ENCODE peak calls at places on chromosomes 7 and 10, in eight cellular contexts. F, L, Q, R, B, X, H and E are unnamed samples.

GRCh38 chr10:133012573-133013359 is 70.4 kb upstream of the CFAP46 start:
- DNase-seq in H (no peak), X (no peak), Q (no peak), B (no peak), R (no peak), L (no peak), F (no peak), E (no peak)

GRCh38 chr7:46486264-46487206 is 565.5 kb upstream of the IGFBP3 start:
- DNase-seq in F (peak; percentile 72), X (no peak), L (no peak), H (no peak), Q (peak; percentile 35), B (peak; percentile 71), R (no peak), E (no peak)

GRCh38 chr10:22334414-22335203 is 10.7 kb upstream of the SPAG6 start:
- DNase-seq in H (no peak), F (no peak), X (no peak), Q (no peak), R (no peak), B (peak; percentile 25), L (no peak), E (peak; percentile 31)

GRCh38 chr10:51162002-51162401 is 87.7 kb downstream of the PRKG1 start:
- DNase-seq in F (no peak), B (peak; percentile 67), H (no peak), R (no peak), L (no peak), X (no peak), Q (no peak), E (peak; percentile 76)

GRCh38 chr7:5419523-5420107 is 4.0 kb downstream of the TNRC18 start:
- DNase-seq in R (peak; percentile 53), H (no peak), Q (no peak), L (no peak), F (peak; percentile 40), B (no peak), X (no peak), E (no peak)

GRCh38 chr7:108158766-108159165 is 28.6 kb upstream of the LAMB4 start:
- DNase-seq in B (no peak), Q (no peak), X (no peak), L (no peak), R (no peak), H (no peak), F (peak; percentile 14), E (no peak)

GRCh38 chr7:83819911-83820310 is 171.0 kb upstream of the SEMA3E start:
- DNase-seq in B (no peak), X (no peak), Q (no peak), F (no peak), L (no peak), H (no peak), R (no peak), E (no peak)

GRCh38 chr7:93185303-93186027 is 37.3 kb upstream of the SAMD9L start:
- DNase-seq in Q (no peak), B (no peak), H (no peak), L (no peak), R (peak; percentile 58), X (no peak), F (peak; percentile 32), E (no peak)

GRCh38 chr7:143391462-143392404 is 10.6 kb downstream of the ZYX start:
- DNase-seq in R (no peak), Q (peak; percentile 94), H (no peak), F (peak; percentile 61), X (no peak), L (no peak), B (peak; percentile 78), E (no peak)

GRCh38 chr10:75408911-75409885 is 7.6 kb upstream of the ZNF503 start:
- DNase-seq in R (no peak), F (peak; percentile 82), H (peak; percentile 62), B (peak; percentile 81), Q (peak; percentile 83), L (no peak), X (no peak), E (peak; percentile 89)

GRCh38 chr7:130894146-130895005 is 160.4 kb upstream of the KLF14 start:
- DNase-seq in F (peak; percentile 63), B (peak; percentile 82), X (no peak), R (no peak), L (peak; percentile 39), Q (peak; percentile 15), H (peak; percentile 80), E (peak; percentile 87)

GRCh38 chr10:6052247-6053221 is 9.6 kb downstream of the IL2RA start:
- DNase-seq in H (peak; percentile 88), B (no peak), Q (no peak), L (peak; percentile 65), F (no peak), R (peak; percentile 72), X (no peak), E (no peak)

GRCh38 chr10:98361131-98361633 is 53.8 kb downstream of the PYROXD2 start:
- DNase-seq in X (peak; percentile 76), F (no peak), H (peak; percentile 60), L (no peak), B (peak; percentile 94), Q (peak; percentile 97), R (peak; percentile 38), E (peak; percentile 91)

GRCh38 chr7:70506463-70506862 is 625.5 kb upstream of the GALNT17 start:
- DNase-seq in R (no peak), F (no peak), H (no peak), Q (no peak), L (no peak), X (no peak), B (no peak), E (no peak)

GRCh38 chr7:94008537-94008936 is 4.4 kb upstream of the BET1 start:
- DNase-seq in Q (no peak), B (no peak), X (no peak), L (no peak), R (no peak), H (no peak), F (no peak), E (peak; percentile 11)

GRCh38 chr10:121740069-121740468 is 141.8 kb upstream of the FGFR2 start:
- DNase-seq in H (no peak), B (no peak), F (no peak), L (no peak), Q (no peak), R (no peak), X (no peak), E (no peak)

GRCh38 chr7:79806161-79806734 is 328.4 kb upstream of the GNAI1 start:
- DNase-seq in F (peak; percentile 74), B (no peak), H (no peak), X (peak; percentile 24), R (no peak), Q (no peak), L (no peak), E (no peak)

GRCh38 chr10:124025638-124026336 is 67.6 kb downstream of the CHST15 start:
- DNase-seq in L (no peak), Q (no peak), F (peak; percentile 22), B (no peak), X (no peak), R (no peak), H (no peak), E (peak; percentile 74)

GRCh38 chr7:142158741-142159496 is 47.4 kb downstream of the MGAM2 start:
- DNase-seq in L (no peak), Q (no peak), R (no peak), X (no peak), H (no peak), B (no peak), F (no peak), E (no peak)

GRCh38 chr10:83166344-83166743 is 973.0 kb upstream of the GHITM start:
- DNase-seq in L (no peak), B (no peak), R (no peak), X (no peak), F (peak; percentile 6), H (no peak), Q (no peak), E (no peak)

GRCh38 chr7:131007439-131008330 is 273.7 kb upstream of the KLF14 start:
- DNase-seq in Q (peak; percentile 57), R (peak; percentile 78), F (peak; percentile 94), L (peak; percentile 10), B (peak; percentile 61), H (peak; percentile 52), X (peak; percentile 65), E (peak; percentile 63)

GRCh38 chr10:3085785-3086567 is 18.6 kb downstream of the PFKP start:
- DNase-seq in F (no peak), Q (no peak), L (no peak), R (no peak), H (no peak), X (no peak), B (no peak), E (no peak)

GRCh38 chr10:124020871-124021823 is 72.3 kb downstream of the CHST15 start:
- DNase-seq in F (no peak), H (no peak), B (no peak), R (no peak), Q (no peak), L (no peak), X (no peak), E (no peak)

GRCh38 chr7:94439893-94440381 is 45.2 kb downstream of the COL1A2 start:
- DNase-seq in L (no peak), Q (no peak), B (no peak), H (no peak), X (no peak), R (no peak), F (peak; percentile 43), E (no peak)

GRCh38 chr7:111833461-111833860 is 271.2 kb upstream of the IMMP2L start:
- DNase-seq in L (no peak), H (no peak), X (no peak), Q (no peak), F (peak; percentile 66), R (no peak), B (no peak), E (no peak)

GRCh38 chr10:119368991-119369869 is 161.9 kb downstream of the GRK5 start:
- DNase-seq in H (no peak), L (no peak), X (no peak), Q (no peak), B (peak; percentile 27), R (no peak), F (no peak), E (no peak)

GRCh38 chr7:17598846-17599245 is 300.4 kb downstream of the AHR start:
- DNase-seq in H (no peak), B (no peak), Q (no peak), L (no peak), F (no peak), X (no peak), R (no peak), E (no peak)

GRCh38 chr10:97883092-97883485 is 33.4 kb downstream of the GOLGA7B start:
- DNase-seq in L (no peak), B (no peak), R (no peak), X (no peak), Q (no peak), F (no peak), H (no peak), E (no peak)

GRCh38 chr10:30840386-30841074 is 191.1 kb downstream of the ZNF438 start:
- DNase-seq in X (no peak), B (no peak), Q (no peak), F (no peak), H (no peak), L (no peak), R (no peak), E (no peak)

GRCh38 chr10:51955696-51956095 is 256.3 kb upstream of the CSTF2T start:
- DNase-seq in Q (no peak), H (no peak), B (no peak), X (no peak), R (no peak), L (no peak), F (no peak), E (no peak)

GRCh38 chr7:37062019-37062418 is 337.7 kb upstream of the AOAH start:
- DNase-seq in H (no peak), B (no peak), L (no peak), F (no peak), X (no peak), Q (no peak), R (peak; percentile 32), E (no peak)

GRCh38 chr7:41629711-41630111 is 73.2 kb downstream of the INHBA start:
- DNase-seq in H (no peak), B (no peak), Q (no peak), X (peak; percentile 56), L (no peak), R (no peak), F (peak; percentile 43), E (no peak)

GRCh38 chr10:22325272-22325947 is 4.5 kb downstream of the BMI1 start:
- DNase-seq in R (peak; percentile 46), B (peak; percentile 80), X (no peak), H (peak; percentile 80), F (peak; percentile 92), L (peak; percentile 24), Q (peak; percentile 87), E (peak; percentile 80)